ENCODE peak calls at places on chromosomes 3 and 15, in ten cellular contexts. One of them, this sample, is unnamed.

GRCh38 chr3:67783281-67784250 is 129.2 kb upstream of the SUCLG2 start:
- DNase-seq in cardiac fibroblast: no peak
- DNase-seq in uterus: no peak
- DNase-seq in DMS 273 treated with DMSO at 0.1 percent for 48 hours: no peak
- DNase-seq in Ammon's horn: no peak
- DNase-seq in pancreas: no peak
- DNase-seq in fibroblast of the conjunctiva: no peak
- DNase-seq in breast epithelium: no peak
- DNase-seq in T1000: no peak
- DNase-seq in central memory CD4-positive, alpha-beta T cell: no peak
- DNase-seq in this sample: no peak

GRCh38 chr3:169699070-169699469 is 35.6 kb upstream of the MECOM start:
- DNase-seq in cardiac fibroblast: peak
- DNase-seq in T1000: no peak
- DNase-seq in fibroblast of the conjunctiva: no peak
- DNase-seq in pancreas: no peak
- DNase-seq in uterus: no peak
- DNase-seq in breast epithelium: no peak
- DNase-seq in DMS 273 treated with DMSO at 0.1 percent for 48 hours: peak
- DNase-seq in Ammon's horn: no peak
- DNase-seq in central memory CD4-positive, alpha-beta T cell: no peak
- DNase-seq in this sample: no peak

GRCh38 chr3:167885277-167885676 is 149.8 kb downstream of the SERPINI1 start:
- DNase-seq in Ammon's horn: no peak
- DNase-seq in pancreas: no peak
- DNase-seq in DMS 273 treated with DMSO at 0.1 percent for 48 hours: no peak
- DNase-seq in breast epithelium: no peak
- DNase-seq in fibroblast of the conjunctiva: no peak
- DNase-seq in central memory CD4-positive, alpha-beta T cell: no peak
- DNase-seq in T1000: no peak
- DNase-seq in uterus: no peak
- DNase-seq in cardiac fibroblast: no peak
- DNase-seq in this sample: no peak

GRCh38 chr15:45634442-45635190 is at the start of gene SQOR:
- DNase-seq in pancreas: peak
- DNase-seq in cardiac fibroblast: peak
- DNase-seq in uterus: peak
- DNase-seq in DMS 273 treated with DMSO at 0.1 percent for 48 hours: no peak
- DNase-seq in T1000: no peak
- DNase-seq in central memory CD4-positive, alpha-beta T cell: peak
- DNase-seq in breast epithelium: peak
- DNase-seq in fibroblast of the conjunctiva: no peak
- DNase-seq in Ammon's horn: peak
- DNase-seq in this sample: peak

GRCh38 chr15:34799149-34799824 is 3.9 kb upstream of the ACTC1 start:
- DNase-seq in central memory CD4-positive, alpha-beta T cell: no peak
- DNase-seq in DMS 273 treated with DMSO at 0.1 percent for 48 hours: peak
- DNase-seq in T1000: no peak
- DNase-seq in Ammon's horn: peak
- DNase-seq in fibroblast of the conjunctiva: no peak
- DNase-seq in cardiac fibroblast: peak
- DNase-seq in pancreas: peak
- DNase-seq in breast epithelium: no peak
- DNase-seq in uterus: peak
- DNase-seq in this sample: peak

GRCh38 chr3:112394008-112394616 is 61.2 kb downstream of the CD200 start:
- DNase-seq in Ammon's horn: peak
- DNase-seq in cardiac fibroblast: peak
- DNase-seq in central memory CD4-positive, alpha-beta T cell: no peak
- DNase-seq in DMS 273 treated with DMSO at 0.1 percent for 48 hours: no peak
- DNase-seq in T1000: no peak
- DNase-seq in uterus: peak
- DNase-seq in breast epithelium: peak
- DNase-seq in fibroblast of the conjunctiva: peak
- DNase-seq in pancreas: no peak
- DNase-seq in this sample: no peak

GRCh38 chr15:71730277-71731144 is 79.8 kb upstream of the NR2E3 start:
- DNase-seq in DMS 273 treated with DMSO at 0.1 percent for 48 hours: peak
- DNase-seq in T1000: peak
- DNase-seq in uterus: peak
- DNase-seq in breast epithelium: peak
- DNase-seq in fibroblast of the conjunctiva: peak
- DNase-seq in cardiac fibroblast: peak
- DNase-seq in Ammon's horn: peak
- DNase-seq in pancreas: no peak
- DNase-seq in central memory CD4-positive, alpha-beta T cell: peak
- DNase-seq in this sample: peak

GRCh38 chr3:123138819-123139517 is 62.8 kb upstream of the SEC22A start:
- DNase-seq in breast epithelium: no peak
- DNase-seq in central memory CD4-positive, alpha-beta T cell: no peak
- DNase-seq in Ammon's horn: no peak
- DNase-seq in uterus: peak
- DNase-seq in DMS 273 treated with DMSO at 0.1 percent for 48 hours: no peak
- DNase-seq in cardiac fibroblast: peak
- DNase-seq in pancreas: no peak
- DNase-seq in T1000: no peak
- DNase-seq in fibroblast of the conjunctiva: peak
- DNase-seq in this sample: no peak

GRCh38 chr15:29686445-29687203 is 135.6 kb downstream of the TJP1 start:
- DNase-seq in pancreas: no peak
- DNase-seq in breast epithelium: no peak
- DNase-seq in Ammon's horn: no peak
- DNase-seq in DMS 273 treated with DMSO at 0.1 percent for 48 hours: no peak
- DNase-seq in central memory CD4-positive, alpha-beta T cell: no peak
- DNase-seq in uterus: no peak
- DNase-seq in fibroblast of the conjunctiva: no peak
- DNase-seq in T1000: no peak
- DNase-seq in cardiac fibroblast: no peak
- DNase-seq in this sample: no peak

GRCh38 chr15:78389356-78389755 is 48.7 kb upstream of the IREB2 start:
- DNase-seq in DMS 273 treated with DMSO at 0.1 percent for 48 hours: no peak
- DNase-seq in T1000: no peak
- DNase-seq in breast epithelium: no peak
- DNase-seq in Ammon's horn: no peak
- DNase-seq in central memory CD4-positive, alpha-beta T cell: no peak
- DNase-seq in fibroblast of the conjunctiva: no peak
- DNase-seq in uterus: no peak
- DNase-seq in pancreas: no peak
- DNase-seq in cardiac fibroblast: peak
- DNase-seq in this sample: peak

GRCh38 chr15:23564798-23565394 is 578 bp upstream of the MKRN3 start:
- DNase-seq in uterus: no peak
- DNase-seq in pancreas: no peak
- DNase-seq in breast epithelium: no peak
- DNase-seq in DMS 273 treated with DMSO at 0.1 percent for 48 hours: peak
- DNase-seq in central memory CD4-positive, alpha-beta T cell: no peak
- DNase-seq in cardiac fibroblast: no peak
- DNase-seq in Ammon's horn: no peak
- DNase-seq in fibroblast of the conjunctiva: no peak
- DNase-seq in T1000: no peak
- DNase-seq in this sample: no peak

GRCh38 chr3:66053783-66054094 is 15.0 kb upstream of the MAGI1 start:
- DNase-seq in DMS 273 treated with DMSO at 0.1 percent for 48 hours: no peak
- DNase-seq in cardiac fibroblast: no peak
- DNase-seq in pancreas: no peak
- DNase-seq in central memory CD4-positive, alpha-beta T cell: no peak
- DNase-seq in fibroblast of the conjunctiva: no peak
- DNase-seq in Ammon's horn: no peak
- DNase-seq in uterus: no peak
- DNase-seq in breast epithelium: no peak
- DNase-seq in T1000: no peak
- DNase-seq in this sample: no peak

GRCh38 chr3:176814252-176814651 is 383.0 kb downstream of the TBL1XR1 start:
- DNase-seq in central memory CD4-positive, alpha-beta T cell: no peak
- DNase-seq in cardiac fibroblast: peak
- DNase-seq in T1000: no peak
- DNase-seq in pancreas: peak
- DNase-seq in fibroblast of the conjunctiva: no peak
- DNase-seq in DMS 273 treated with DMSO at 0.1 percent for 48 hours: peak
- DNase-seq in Ammon's horn: peak
- DNase-seq in uterus: no peak
- DNase-seq in breast epithelium: no peak
- DNase-seq in this sample: no peak

This sample was measured in tibial artery.